ENCODE peak calls at places on chromosomes 5 and 9, in nine cellular contexts. O is heart left ventricle; Y is retinal pigment epithelial cell; A is A549; I is Calu3; U is neural crest cell; H is CD8-positive, alpha-beta T cell; J is uterus; N is mammary epithelial cell. G is an unnamed sample.

GRCh38 chr5:59542841-59543825 is 350.4 kb downstream of the PDE4D start:
- DNase-seq in A (peak; percentile 96), O (peak; percentile 69), U (no peak), H (no peak), N (no peak), Y (peak; percentile 91), I (no peak), J (peak; percentile 47), G (no peak)

GRCh38 chr9:114283551-114284111 is 39.3 kb upstream of the ORM1 start:
- DNase-seq in J (peak; percentile 12), U (no peak), H (no peak), A (no peak), Y (no peak), N (no peak), I (no peak), O (peak; percentile 6), G (no peak)

GRCh38 chr9:69532359-69532758 is 139.8 kb downstream of the APBA1 start:
- DNase-seq in I (no peak), J (no peak), U (no peak), H (no peak), O (no peak), Y (no peak), A (no peak), N (no peak), G (no peak)

GRCh38 chr5:177231479-177232250 is 71.9 kb downstream of the RAB24 start:
- DNase-seq in A (no peak), N (no peak), H (no peak), I (no peak), Y (no peak), J (no peak), O (no peak), U (no peak), G (no peak)

GRCh38 chr9:73869261-73869660 is 627.9 kb upstream of the RORB start:
- DNase-seq in O (no peak), Y (peak; percentile 44), N (peak; percentile 93), H (no peak), A (peak; percentile 13), I (peak; percentile 22), J (no peak), U (no peak), G (no peak)

GRCh38 chr5:124952566-124952965 is 206.1 kb upstream of the ZNF608 start:
- DNase-seq in N (no peak), H (no peak), Y (no peak), A (no peak), O (no peak), U (no peak), J (no peak), I (no peak), G (no peak)

GRCh38 chr5:103511554-103511885 is 51.1 kb downstream of the NUDT12 start:
- DNase-seq in N (peak; percentile 32), U (no peak), I (no peak), H (no peak), J (no peak), Y (no peak), A (peak; percentile 76), O (no peak), G (no peak)

GRCh38 chr9:113511856-113512761 is 48.6 kb downstream of the RGS3 start:
- DNase-seq in O (no peak), A (no peak), U (no peak), Y (peak; percentile 48), H (peak; percentile 82), N (peak; percentile 3), J (no peak), I (no peak), G (no peak)

DNA sequence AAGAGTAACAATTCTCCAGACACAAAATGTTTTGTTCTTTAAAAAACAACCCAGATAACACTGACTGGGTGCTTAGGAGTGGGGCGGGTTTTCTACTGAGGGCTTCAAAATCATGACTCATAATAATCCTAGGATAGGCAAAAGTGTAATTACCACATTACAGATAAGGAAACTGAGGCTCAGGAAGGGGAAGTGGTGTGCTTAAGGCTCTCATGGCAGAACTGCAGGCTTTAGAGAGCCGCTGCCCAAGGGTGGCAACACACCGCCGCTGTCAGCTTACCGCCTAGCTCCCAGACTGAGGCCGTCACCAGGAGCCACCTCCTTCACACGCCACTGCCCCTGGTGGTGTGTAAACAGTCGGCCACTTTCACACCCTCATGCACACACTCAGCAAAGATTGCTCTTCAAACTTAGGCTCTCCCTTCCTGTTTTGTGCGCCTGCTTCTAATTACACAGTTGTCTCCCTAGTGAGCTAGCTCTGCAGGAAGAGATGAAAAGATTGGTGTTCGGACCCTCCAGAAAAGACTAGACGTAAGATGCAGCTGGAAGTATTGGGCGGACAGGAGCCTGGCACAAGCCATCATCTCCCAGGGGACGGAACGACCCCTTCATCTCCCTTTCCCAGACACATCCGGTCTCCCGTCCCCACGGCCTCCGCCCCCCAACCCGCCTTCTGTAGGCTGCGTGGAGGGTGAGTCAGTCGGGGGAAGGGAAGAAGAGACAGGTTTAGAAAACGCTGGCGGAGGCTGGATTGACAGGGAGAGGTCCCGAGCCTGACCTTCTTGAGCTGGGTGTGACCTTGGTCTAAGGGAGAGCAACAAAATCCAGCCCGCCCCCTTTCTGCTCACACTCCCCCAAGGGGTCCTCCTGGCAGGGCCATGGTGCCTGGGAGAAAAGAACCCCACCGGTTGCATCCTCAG is 162.7 kb downstream of the SYK start:
- DNase-seq in H (no peak), O (no peak), I (no peak), U (peak; percentile 3), N (no peak), Y (no peak), J (peak; percentile 58), A (peak; percentile 34), G (no peak)
- TF ChIP-seq CTCF in H (no peak), O (peak; percentile 26), I (no peak), U (no peak), N (no peak), Y (peak; percentile 7), J (peak; percentile 16), A (no peak), G (no peak)

GRCh38 chr5:150489358-150490295 is 18.3 kb upstream of the NDST1 start:
- DNase-seq in U (no peak), O (no peak), Y (no peak), H (no peak), A (no peak), I (no peak), J (no peak), N (no peak), G (no peak)

GRCh38 chr5:150486402-150487198 is 21.3 kb upstream of the NDST1 start:
- DNase-seq in U (peak; percentile 83), A (peak; percentile 64), Y (no peak), N (peak; percentile 68), O (peak; percentile 71), I (peak; percentile 89), J (peak; percentile 65), H (peak; percentile 74), G (peak; percentile 78)

GRCh38 chr5:150488519-150489357 is 19.2 kb upstream of the NDST1 start:
- DNase-seq in Y (no peak), J (peak; percentile 63), H (no peak), A (no peak), N (no peak), I (no peak), U (no peak), O (peak; percentile 80), G (no peak)

GRCh38 chr5:150485770-150486401 is 22.0 kb upstream of the NDST1 start:
- DNase-seq in H (no peak), I (peak; percentile 71), U (peak; percentile 53), N (no peak), J (peak; percentile 69), A (peak; percentile 48), O (peak; percentile 73), Y (no peak), G (peak; percentile 63)

DNA sequence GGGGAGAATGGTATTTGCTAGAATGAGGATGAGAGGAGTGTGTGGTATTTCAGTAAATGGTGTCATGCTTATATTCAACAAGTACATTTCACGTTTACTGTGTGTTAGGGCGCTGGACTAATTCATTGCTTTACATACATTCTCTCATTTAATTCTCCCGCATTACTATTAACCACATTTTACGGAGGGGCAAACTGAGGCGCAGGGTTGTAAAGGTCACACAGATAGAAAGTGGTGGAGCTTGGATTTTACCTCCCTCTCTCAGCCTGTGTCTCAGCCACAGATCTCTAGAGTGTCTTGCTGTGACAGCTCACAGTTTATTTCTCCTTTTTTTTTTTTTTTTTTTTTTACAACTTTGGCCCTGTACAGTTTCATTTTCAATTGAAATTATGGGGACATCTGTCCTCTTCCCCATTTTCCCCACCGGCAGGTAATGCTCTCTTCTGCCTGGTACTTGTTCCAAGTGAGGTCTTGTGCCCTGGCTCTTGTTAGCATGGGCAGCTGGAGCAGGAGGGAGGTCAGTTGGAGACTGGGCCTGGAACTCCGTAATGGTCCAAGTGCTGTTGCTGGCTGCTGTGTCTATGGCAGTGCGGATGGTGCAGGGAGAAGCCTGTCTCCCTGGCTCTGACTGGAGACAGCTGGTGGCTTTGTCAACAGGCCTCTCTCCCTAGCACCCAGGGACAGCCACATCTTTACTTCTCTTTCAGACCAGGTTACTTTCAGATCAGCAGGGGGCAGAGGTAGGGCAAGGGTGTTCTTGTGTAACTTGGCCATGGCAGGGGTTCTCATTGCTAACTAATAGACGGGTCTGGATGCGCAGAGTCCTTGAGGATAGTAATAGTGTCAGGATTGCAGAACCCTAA is 20.5 kb upstream of the NDST1 start:
- DNase-seq in N (peak; percentile 57), A (peak; percentile 56), Y (no peak), J (peak; percentile 46), H (no peak), I (no peak), U (no peak), O (peak; percentile 46), G (no peak)
- TF ChIP-seq CTCF in N (peak; percentile 54), A (peak; percentile 21), Y (peak; percentile 41), J (no peak), H (no peak), I (no peak), U (no peak), O (no peak), G (no peak)

GRCh38 chr9:133359420-133360175 is 3.2 kb downstream of the SURF2 start:
- DNase-seq in N (no peak), A (no peak), J (no peak), H (no peak), Y (no peak), I (no peak), U (no peak), O (no peak), G (no peak)
- TF ChIP-seq CTCF in N (peak; percentile 35), A (peak; percentile 2), J (no peak), H (no peak), Y (peak; percentile 49), I (no peak), U (peak; percentile 50), O (peak; percentile 26), G (no peak)

GRCh38 chr9:125359011-125359410 is 97.4 kb downstream of the GAPVD1 start:
- DNase-seq in Y (no peak), N (no peak), U (no peak), O (no peak), H (no peak), I (no peak), J (no peak), A (no peak), G (no peak)

GRCh38 chr9:125356032-125356431 is 94.4 kb downstream of the GAPVD1 start:
- DNase-seq in I (no peak), A (no peak), J (no peak), O (no peak), Y (no peak), N (no peak), U (no peak), H (no peak), G (no peak)

GRCh38 chr9:125366676-125367075 is 105.0 kb downstream of the GAPVD1 start:
- DNase-seq in A (no peak), N (no peak), Y (no peak), J (no peak), H (no peak), I (no peak), U (no peak), O (no peak), G (no peak)

GRCh38 chr9:125360621-125361020 is 99.0 kb downstream of the GAPVD1 start:
- DNase-seq in U (no peak), Y (no peak), I (no peak), H (no peak), O (no peak), N (no peak), A (no peak), J (no peak), G (no peak)

DNA sequence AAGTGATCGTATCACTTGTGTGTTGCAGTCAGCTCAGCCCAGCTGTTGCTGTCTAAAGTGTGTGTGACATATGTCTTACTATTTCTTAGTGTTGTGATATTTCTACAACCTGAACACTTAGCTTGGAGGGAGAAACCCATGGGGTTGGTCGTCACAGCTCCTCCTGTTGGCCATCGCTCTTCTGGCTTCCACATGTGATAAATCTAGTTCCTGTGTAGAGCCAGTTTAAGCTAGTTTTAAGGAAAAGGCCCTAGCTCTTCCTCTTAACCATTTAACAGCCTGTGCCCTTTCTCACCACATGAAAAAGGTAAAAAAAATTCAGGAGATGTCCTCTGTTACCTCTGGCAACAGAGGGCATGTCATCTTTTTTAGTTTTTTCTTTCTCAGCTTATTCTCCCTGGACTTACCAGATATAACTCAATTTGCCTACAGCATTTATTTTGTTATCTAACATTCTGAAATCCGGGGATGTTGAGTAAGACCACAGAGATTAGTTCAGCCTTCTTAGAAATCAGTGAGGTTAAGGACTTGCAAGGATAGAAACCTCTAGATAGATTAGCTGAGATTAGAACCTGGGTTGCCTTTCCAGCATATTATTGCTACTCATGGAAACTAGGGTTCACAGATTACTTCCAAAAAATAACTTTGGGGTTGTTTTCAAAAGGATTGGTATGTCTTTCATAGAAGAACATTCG is 100.4 kb downstream of the GAPVD1 start:
- DNase-seq in A (peak; percentile 51), J (no peak), U (no peak), N (no peak), H (no peak), O (no peak), I (no peak), Y (no peak), G (no peak)
- TF ChIP-seq CTCF in A (peak; percentile 22), J (no peak), U (peak; percentile 45), N (peak; percentile 18), H (no peak), O (no peak), I (no peak), Y (peak; percentile 30), G (no peak)

G was measured in mesothelial cell of epicardium.